ENCODE peak calls at places on chromosome 15, in six cellular contexts. T is uterus, D is ovary, Z is dorsolateral prefrontal cortex, A is psoas muscle, S is heart right ventricle. B is an unnamed sample.

GRCh38 chr15:94230886-94231727 is at the start of gene MCTP2:
- DNase-seq in T (peak; percentile 54), D (peak; percentile 63), Z (no peak), A (peak; percentile 85), S (peak; percentile 64), B (peak; percentile 30)

GRCh38 chr15:57703387-57703786 is 3.1 kb upstream of the POLR2M start:
- DNase-seq in T (no peak), D (no peak), Z (no peak), A (no peak), S (no peak), B (no peak)

GRCh38 chr15:100468265-100468664 is 60.5 kb downstream of the CERS3 start:
- DNase-seq in T (no peak), D (no peak), Z (no peak), A (peak; percentile 72), S (peak; percentile 39), B (no peak)

GRCh38 chr15:73319460-73320245 is 49.1 kb downstream of the HCN4 start:
- DNase-seq in T (no peak), D (no peak), Z (no peak), A (no peak), S (no peak), B (no peak)

GRCh38 chr15:82715003-82715402 is 5.3 kb upstream of the AP3B2 start:
- DNase-seq in T (no peak), D (no peak), Z (no peak), A (no peak), S (no peak), B (no peak)

GRCh38 chr15:77187751-77188464 is 117.0 kb upstream of the TSPAN3 start:
- DNase-seq in T (peak; percentile 57), D (peak; percentile 30), Z (no peak), A (no peak), S (no peak), B (peak; percentile 28)

GRCh38 chr15:28281876-28282275 is 40.1 kb downstream of the HERC2 start:
- DNase-seq in T (no peak), D (no peak), Z (no peak), A (no peak), S (no peak), B (no peak)

GRCh38 chr15:72964542-72964941 is 87.7 kb upstream of the NEO1 start:
- DNase-seq in T (no peak), D (no peak), Z (no peak), A (no peak), S (no peak), B (no peak)

GRCh38 chr15:40046721-40047412 is 7.9 kb upstream of the SRP14 start:
- DNase-seq in T (no peak), D (no peak), Z (no peak), A (no peak), S (no peak), B (no peak)

GRCh38 chr15:93063796-93064690 is 25.0 kb downstream of the RGMA start:
- DNase-seq in T (no peak), D (no peak), Z (no peak), A (peak; percentile 83), S (no peak), B (no peak)

GRCh38 chr15:31484986-31485385 is 158.4 kb downstream of the KLF13 start:
- DNase-seq in T (no peak), D (peak; percentile 11), Z (no peak), A (no peak), S (no peak), B (no peak)

GRCh38 chr15:76332796-76333195 is 3.8 kb upstream of the ISL2 start:
- DNase-seq in T (no peak), D (no peak), Z (no peak), A (no peak), S (no peak), B (no peak)

GRCh38 chr15:39944711-39945110 is 10.8 kb downstream of the EIF2AK4 start:
- DNase-seq in T (no peak), D (no peak), Z (no peak), A (no peak), S (no peak), B (no peak)

GRCh38 chr15:83380682-83381081 is 66.5 kb upstream of the SH3GL3 start:
- DNase-seq in T (no peak), D (no peak), Z (peak; percentile 42), A (no peak), S (peak; percentile 32), B (no peak)

GRCh38 chr15:31440754-31441298 is 114.2 kb downstream of the KLF13 start:
- DNase-seq in T (peak; percentile 58), D (peak; percentile 42), Z (peak; percentile 38), A (peak; percentile 80), S (peak; percentile 76), B (no peak)

GRCh38 chr15:81814882-81815455 is 230.8 kb downstream of the MEX3B start:
- DNase-seq in T (no peak), D (no peak), Z (no peak), A (no peak), S (no peak), B (no peak)

GRCh38 chr15:42681119-42681518 is 55.8 kb downstream of the CDAN1 start:
- DNase-seq in T (no peak), D (no peak), Z (no peak), A (no peak), S (no peak), B (no peak)

GRCh38 chr15:82045179-82045891 is 483 bp downstream of the MEX3B start:
- DNase-seq in T (peak; percentile 36), D (peak; percentile 51), Z (peak; percentile 41), A (peak; percentile 67), S (peak; percentile 56), B (no peak)

GRCh38 chr15:100766225-100767001 is 113.2 kb upstream of the ALDH1A3 start:
- DNase-seq in T (no peak), D (no peak), Z (no peak), A (peak; percentile 41), S (no peak), B (no peak)

GRCh38 chr15:70002897-70003296 is 94.8 kb downstream of the TLE3 start:
- DNase-seq in T (no peak), D (no peak), Z (no peak), A (no peak), S (no peak), B (no peak)

GRCh38 chr15:81146006-81146405 is 11.9 kb downstream of the CFAP161 start:
- DNase-seq in T (no peak), D (no peak), Z (no peak), A (no peak), S (no peak), B (no peak)

DNA sequence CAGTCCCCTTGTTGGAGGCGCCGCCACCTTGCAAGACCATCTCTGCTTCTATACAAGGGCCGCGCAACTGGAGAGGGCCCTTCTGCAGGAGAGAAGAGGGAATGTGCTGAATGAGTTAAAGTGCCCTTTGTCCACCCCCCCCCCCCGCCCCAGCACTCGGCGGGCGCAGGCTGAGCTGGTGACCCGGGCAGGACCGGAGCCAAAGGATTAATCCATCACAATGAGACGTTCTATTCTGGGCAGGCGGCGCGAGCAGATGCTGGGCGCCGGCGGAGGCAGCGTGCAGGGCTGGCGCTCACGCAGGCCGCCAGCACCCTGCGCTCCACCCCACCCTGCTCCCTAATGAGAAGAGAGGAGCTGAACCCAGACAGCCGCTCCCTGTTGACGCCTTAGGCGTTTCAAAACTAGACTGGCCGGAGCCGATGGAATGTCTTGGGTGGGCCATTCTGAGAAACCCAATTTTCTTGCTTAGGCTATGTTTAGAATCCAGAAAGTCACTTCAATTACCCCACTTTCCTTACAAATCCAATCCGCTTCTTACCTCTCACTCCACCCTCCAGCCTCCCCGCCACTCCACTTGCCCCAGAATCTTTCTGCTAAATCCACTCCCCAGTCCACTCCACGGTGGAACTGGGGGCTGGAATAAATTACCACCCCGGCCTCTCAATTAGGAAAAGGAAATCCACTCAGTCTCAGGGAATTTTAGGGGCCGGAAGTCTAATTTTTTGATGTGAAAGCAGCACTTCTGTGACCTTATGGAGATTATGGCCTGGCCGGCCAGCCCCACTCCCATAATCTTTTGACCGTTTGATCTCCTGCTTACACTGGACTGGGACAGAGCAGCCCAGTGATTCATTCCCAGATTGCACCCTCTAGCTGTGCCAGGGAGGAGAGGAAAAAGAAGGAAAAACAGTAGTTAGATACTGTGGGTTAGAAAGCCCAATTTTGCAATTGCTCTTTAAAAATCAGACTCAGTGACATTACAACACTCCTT is 32.7 kb downstream of the GJD2 start:
- DNase-seq in T (peak; percentile 13), D (no peak), Z (peak; percentile 62), A (peak; percentile 83), S (peak; percentile 68), B (peak; percentile 43)
- TF ChIP-seq CTCF in T (no peak), D (no peak), Z (no peak), A (no peak), S (peak; percentile 8), B (no peak)

DNA sequence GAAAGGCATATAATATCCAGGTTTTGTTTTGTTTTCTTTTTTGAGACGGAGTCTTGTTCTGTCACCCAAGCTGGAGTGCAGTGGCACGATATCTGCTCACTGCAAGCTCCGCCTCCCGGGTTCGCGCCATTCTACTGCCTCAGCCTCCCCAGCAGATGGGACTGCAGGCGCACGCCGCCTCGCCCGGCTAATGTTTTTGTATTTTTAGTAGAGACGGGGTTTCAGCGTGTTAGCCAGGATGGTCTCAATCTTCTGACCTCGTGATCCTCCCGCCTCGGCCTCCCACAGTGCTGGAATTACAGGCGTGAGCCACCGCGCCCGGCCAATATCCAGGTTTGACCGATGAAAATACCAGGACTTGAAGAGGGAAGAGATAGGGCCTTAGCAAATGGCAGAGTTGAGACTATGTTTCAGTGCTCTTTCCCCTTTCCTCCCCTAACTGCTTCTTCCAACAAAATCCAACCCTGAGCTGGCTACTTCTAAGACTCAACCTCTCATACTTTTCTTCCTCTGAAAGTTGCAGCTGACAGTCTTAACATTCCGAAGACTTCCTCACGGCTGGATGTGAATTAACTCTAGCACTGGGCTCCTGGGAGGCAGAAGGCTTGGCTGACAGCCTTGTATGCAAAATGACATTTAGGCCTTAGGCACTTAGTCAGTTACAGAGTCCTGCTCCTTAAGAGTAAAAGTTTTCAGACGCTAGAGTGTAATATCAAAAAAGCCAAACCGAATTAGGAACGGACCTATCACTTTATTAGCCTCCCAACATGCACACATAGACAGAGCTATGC is 15.2 kb upstream of the ANXA2 start:
- DNase-seq in T (no peak), D (no peak), Z (no peak), A (no peak), S (no peak), B (no peak)
- H3K27ac ChIP-seq in T (no peak overlapping the region), D (no peak overlapping the region), Z (no peak overlapping the region), A (peak overlapping the region; percentile 14), S (no peak overlapping the region), B (peak overlapping the region; percentile 61)

GRCh38 chr15:64841258-64842098 is at the start of gene PLEKHO2:
- DNase-seq in T (peak; percentile 98), D (peak; percentile 97), Z (peak; percentile 83), A (peak; percentile 97), S (peak; percentile 97), B (peak; percentile 89)
- TF ChIP-seq CTCF in T (peak; percentile 14), D (no peak), Z (peak; percentile 36), A (peak; percentile 5), S (peak; percentile 43), B (peak; percentile 31)

DNA sequence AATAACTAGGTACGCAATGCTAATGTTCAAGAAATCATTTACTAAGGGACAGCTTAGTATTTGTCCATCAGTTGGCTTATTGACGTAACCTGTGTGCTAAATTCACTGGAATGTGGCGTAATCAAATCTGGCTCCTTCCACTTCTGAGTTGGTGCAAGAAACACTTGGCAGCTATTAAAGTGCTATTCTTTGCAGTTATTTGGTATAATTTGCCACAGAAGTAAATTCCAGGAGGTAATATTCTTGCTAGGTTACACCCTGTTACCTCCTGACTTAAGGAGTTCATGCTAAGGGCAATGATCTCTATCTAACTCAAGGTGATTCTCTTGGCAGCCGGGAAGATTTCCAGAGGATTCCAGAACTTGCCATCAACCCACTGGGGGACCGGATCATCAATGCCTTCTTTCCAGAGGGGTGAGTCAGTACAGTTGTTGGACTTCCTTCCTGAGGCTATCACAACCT is 25.5 kb downstream of the CHP1 start:
- DNase-seq in T (no peak), D (no peak), Z (no peak), A (no peak), S (no peak), B (no peak)
- H3K27ac ChIP-seq in T (no peak overlapping the region), D (no peak overlapping the region), Z (no peak overlapping the region), A (no peak overlapping the region), S (no peak overlapping the region), B (no peak overlapping the region)